ENCODE peak calls at places on chromosomes 7 and 10, in six cellular contexts. L is CD8-positive, alpha-beta memory T cell; Z is G401; D is GM23248; I is endodermal cell; A is AG04450. P is an unnamed sample.

GRCh38 chr7:24894670-24895221 is 85.2 kb downstream of the OSBPL3 start:
- DNase-seq in L (no peak), Z (no peak), D (peak; percentile 20), I (peak; percentile 76), A (no peak), P (no peak)

GRCh38 chr7:25014735-25015134 is 34.8 kb upstream of the OSBPL3 start:
- DNase-seq in L (no peak), Z (no peak), D (peak; percentile 98), I (no peak), A (peak; percentile 82), P (peak; percentile 40)

GRCh38 chr10:116774728-116775151 is 32.4 kb upstream of the HSPA12A start:
- DNase-seq in L (no peak), Z (peak; percentile 11), D (no peak), I (no peak), A (no peak), P (no peak)

GRCh38 chr10:35470535-35470934 is 134.2 kb downstream of the CCNY start:
- DNase-seq in L (no peak), Z (no peak), D (peak; percentile 36), I (peak; percentile 86), A (no peak), P (peak; percentile 24)

GRCh38 chr10:81820418-81820817 is 54.6 kb upstream of the NRG3 start:
- DNase-seq in L (no peak), Z (no peak), D (no peak), I (no peak), A (no peak), P (peak; percentile 16)

GRCh38 chr10:44154956-44155355 is 229.9 kb downstream of the CXCL12 start:
- DNase-seq in L (no peak), Z (no peak), D (no peak), I (no peak), A (no peak), P (peak; percentile 7)

GRCh38 chr10:88293073-88293472 is 290.0 kb downstream of the RNLS start:
- DNase-seq in L (no peak), Z (no peak), D (no peak), I (no peak), A (no peak), P (peak; percentile 16)

GRCh38 chr7:25851332-25852248 is 300.4 kb upstream of the NFE2L3 start:
- DNase-seq in L (peak; percentile 60), Z (peak; percentile 91), D (peak; percentile 91), I (peak; percentile 96), A (peak; percentile 57), P (peak; percentile 86)

GRCh38 chr10:71780722-71781121 is 7.4 kb upstream of the VSIR start:
- DNase-seq in L (no peak), Z (no peak), D (no peak), I (peak; percentile 62), A (no peak), P (no peak)

GRCh38 chr7:143258830-143259229 is 4.4 kb upstream of the GSTK1 start:
- DNase-seq in L (no peak), Z (no peak), D (no peak), I (no peak), A (no peak), P (peak; percentile 25)

GRCh38 chr10:130108934-130109604 is 1.6 kb downstream of the C10orf143 start:
- DNase-seq in L (no peak), Z (peak; percentile 3), D (no peak), I (no peak), A (no peak), P (no peak)

GRCh38 chr10:97685395-97685958 is 1.6 kb downstream of the AVPI1 start:
- DNase-seq in L (no peak), Z (peak; percentile 34), D (peak; percentile 63), I (peak; percentile 80), A (no peak), P (peak; percentile 52)

GRCh38 chr10:73413108-73413527 is 740 bp downstream of the ANXA7 start:
- DNase-seq in L (peak; percentile 70), Z (peak; percentile 76), D (peak; percentile 77), I (peak; percentile 75), A (no peak), P (no peak)

GRCh38 chr7:97246317-97246716 is 128.8 kb downstream of the SDHAF3 start:
- DNase-seq in L (no peak), Z (no peak), D (no peak), I (no peak), A (no peak), P (no peak)

GRCh38 chr10:34407227-34407626 is 407.9 kb downstream of the PARD3 start:
- DNase-seq in L (no peak), Z (no peak), D (no peak), I (no peak), A (no peak), P (peak; percentile 81)

GRCh38 chr7:28409716-28410627 is 2.3 kb upstream of the CREB5 start:
- DNase-seq in L (no peak), Z (peak; percentile 72), D (peak; percentile 82), I (peak; percentile 84), A (no peak), P (peak; percentile 54)

GRCh38 chr10:104300736-104301292 is 31.8 kb downstream of the GSTO2 start:
- DNase-seq in L (no peak), Z (peak; percentile 92), D (peak; percentile 100), I (no peak), A (peak; percentile 93), P (peak; percentile 98)

GRCh38 chr7:27199820-27200760 is at the start of gene HOXA13:
- DNase-seq in L (no peak), Z (no peak), D (peak; percentile 74), I (peak; percentile 80), A (no peak), P (peak; percentile 8)

GRCh38 chr7:107982463-107982862 is 20.5 kb downstream of the LAMB1 start:
- DNase-seq in L (no peak), Z (no peak), D (no peak), I (no peak), A (no peak), P (no peak)

GRCh38 chr10:100006241-100006886 is 3.4 kb downstream of the DNMBP start:
- DNase-seq in L (no peak), Z (peak; percentile 21), D (peak; percentile 98), I (no peak), A (peak; percentile 78), P (peak; percentile 99)

GRCh38 chr10:66834802-66835201 is 91.0 kb upstream of the LRRTM3 start:
- DNase-seq in L (no peak), Z (no peak), D (no peak), I (no peak), A (no peak), P (no peak)

GRCh38 chr7:142776206-142776844 is 5.6 kb downstream of the PRSS2 start:
- DNase-seq in L (no peak), Z (peak; percentile 96), D (peak; percentile 54), I (no peak), A (no peak), P (peak; percentile 38)

GRCh38 chr7:101686030-101686429 is 56.9 kb upstream of the MYL10 start:
- DNase-seq in L (no peak), Z (no peak), D (no peak), I (no peak), A (no peak), P (no peak)

P was measured in mesenchymal stem cell.